ENCODE peak calls at places on chromosomes 16 and 17, in six cellular contexts. Z is small intestine, O is left lung, L is heart right ventricle, K is PC-3, G is Caco-2. A is an unnamed sample.

GRCh38 chr17:73901661-73902415 is 257.6 kb upstream of the SDK2 start:
- DNase-seq in O (peak; percentile 90), Z (peak; percentile 62), K (no peak), G (no peak), L (peak; percentile 41), A (no peak)

GRCh38 chr16:9119795-9120194 is 28.4 kb downstream of the HAPSTR1 start:
- DNase-seq in Z (no peak), K (no peak), L (no peak), G (no peak), O (no peak), A (peak; percentile 71)

GRCh38 chr17:79104898-79105600 is 30.4 kb downstream of the ENGASE start:
- DNase-seq in L (no peak), O (no peak), G (no peak), Z (no peak), K (no peak), A (no peak)

GRCh38 chr17:42748906-42749798 is 4.3 kb upstream of the EZH1 start:
- DNase-seq in L (no peak), K (no peak), O (no peak), G (no peak), Z (no peak), A (no peak)

GRCh38 chr17:71494045-71494444 is 626.8 kb upstream of the SOX9 start:
- DNase-seq in K (no peak), Z (no peak), G (no peak), L (no peak), O (no peak), A (no peak)

GRCh38 chr16:77288222-77288621 is 89.0 kb downstream of the SYCE1L start:
- DNase-seq in L (no peak), K (peak; percentile 67), G (no peak), O (no peak), Z (no peak), A (peak; percentile 15)

GRCh38 chr16:30748634-30749445 is 615 bp downstream of the PHKG2 start:
- DNase-seq in K (peak; percentile 33), L (peak; percentile 51), Z (peak; percentile 33), G (no peak), O (peak; percentile 88), A (peak; percentile 60)

GRCh38 chr16:79217375-79218011 is 383.0 kb downstream of the MAF start:
- DNase-seq in L (no peak), K (no peak), O (no peak), G (no peak), Z (peak; percentile 21), A (no peak)

GRCh38 chr16:51556694-51557327 is 405.7 kb upstream of the SALL1 start:
- DNase-seq in G (no peak), K (no peak), L (no peak), O (no peak), Z (no peak), A (peak; percentile 85)

GRCh38 chr16:15950167-15950854 is 895 bp downstream of the ABCC1 start:
- DNase-seq in Z (peak; percentile 42), O (no peak), K (peak; percentile 31), L (no peak), G (no peak), A (peak; percentile 41)

GRCh38 chr17:4808378-4808767 is 1.4 kb downstream of the PLD2 start:
- DNase-seq in K (no peak), O (no peak), G (no peak), Z (no peak), L (peak; percentile 73), A (peak; percentile 29)

GRCh38 chr17:41071606-41072375 is 6.1 kb upstream of the KRTAP2-4 start:
- DNase-seq in O (no peak), K (no peak), Z (no peak), L (no peak), G (no peak), A (no peak)

GRCh38 chr16:7646831-7647230 is 314.2 kb downstream of the RBFOX1 start:
- DNase-seq in O (no peak), L (no peak), Z (no peak), K (no peak), G (no peak), A (no peak)

DNA sequence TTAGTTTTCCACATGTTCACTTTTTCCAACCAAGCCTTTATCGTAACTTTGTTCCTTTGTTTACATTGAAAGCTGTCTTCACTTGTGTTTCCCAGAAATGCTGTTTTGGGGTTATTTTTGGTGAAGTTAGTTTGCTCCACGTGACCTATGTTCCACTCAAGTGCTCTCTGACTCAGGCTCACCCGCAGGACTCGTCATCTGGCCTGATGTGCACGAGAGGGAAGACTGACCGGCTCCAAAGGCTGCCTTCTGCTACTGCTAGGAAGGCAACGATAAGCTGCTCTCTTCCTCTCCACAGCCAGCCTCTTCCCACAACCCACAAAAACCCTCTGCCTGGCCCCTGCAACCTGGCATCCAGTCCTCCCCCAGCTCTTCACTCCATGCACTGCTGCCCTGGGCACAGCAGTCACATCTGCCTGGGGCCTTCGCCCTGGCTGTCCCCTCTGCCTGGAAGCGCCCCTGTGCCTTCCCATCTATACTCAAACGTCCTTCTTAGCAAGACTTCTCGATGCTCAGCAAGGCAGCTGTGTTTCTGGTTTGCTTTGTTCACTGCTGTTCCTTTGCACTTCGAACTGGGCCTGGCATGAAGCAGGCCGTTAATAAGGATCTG is 28.0 kb downstream of the ZCCHC14 start:
- DNase-seq in G (no peak), O (peak; percentile 83), L (peak; percentile 60), K (peak; percentile 61), Z (peak; percentile 66), A (peak; percentile 83)
- H3K4me3 ChIP-seq in G (no peak overlapping the region), O (peak overlapping the region; percentile 3), L (peak overlapping the region; percentile 16), K (peak overlapping the region; percentile 51), Z (no peak overlapping the region), A (no peak overlapping the region)

DNA sequence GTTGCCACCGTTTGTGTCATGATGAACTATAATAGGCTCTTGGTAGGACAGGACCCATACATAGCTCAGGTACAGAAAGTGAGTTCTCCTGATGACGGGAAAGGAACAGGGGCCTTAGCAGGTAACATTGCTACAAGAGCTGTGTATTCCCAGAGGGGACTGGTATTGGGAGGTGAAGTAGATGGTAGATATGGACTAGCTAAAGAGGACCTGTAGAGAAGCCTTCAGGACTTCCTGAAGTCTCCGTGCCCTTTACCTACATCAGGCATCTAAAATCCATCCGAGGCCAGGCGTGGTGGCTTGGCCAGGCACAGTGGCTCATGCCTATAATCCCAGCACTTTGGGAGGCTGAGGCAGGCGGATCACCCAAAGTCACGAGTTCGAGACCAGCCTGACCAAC is 12.7 kb upstream of the SMARCD2 start:
- DNase-seq in O (no peak), G (no peak), Z (no peak), K (no peak), L (no peak), A (no peak)
- H3K9me3 ChIP-seq in O (no peaks in the 10 kb centered on the region), G (no peaks in the 10 kb centered on the region), Z (no peaks in the 10 kb centered on the region), K (no peaks in the 10 kb centered on the region), L (no peaks in the 10 kb centered on the region), A (no peaks in the 10 kb centered on the region)

GRCh38 chr17:45709889-45710288 is 74.2 kb upstream of the CRHR1 start:
- DNase-seq in G (no peak), K (no peak), Z (no peak), O (no peak), L (no peak), A (no peak)
- H3K27me3 ChIP-seq in G (no peaks in the 10 kb centered on the region), K (no peaks in the 10 kb centered on the region), Z (peaks cover 4% of the 10 kb centered on the region), O (no peaks in the 10 kb centered on the region), L (peaks cover 51% of the 10 kb centered on the region), A (peaks cover 25% of the 10 kb centered on the region)

GRCh38 chr16:2518823-2519710 is 1.1 kb upstream of the AMDHD2 start:
- DNase-seq in G (no peak), K (no peak), Z (no peak), O (peak; percentile 80), L (no peak), A (no peak)
- H3K4me3 ChIP-seq in G (no peak overlapping the region), K (no peak overlapping the region), Z (no peak overlapping the region), O (peak overlapping the region; percentile 68), L (peak overlapping the region; percentile 62), A (no peak overlapping the region)

GRCh38 chr17:21689604-21690003 is 2.7 kb upstream of the KCNJ18 start:
- DNase-seq in Z (no peak), G (no peak), K (peak; percentile 94), L (no peak), O (peak; percentile 75), A (peak; percentile 96)
- H3K9me3 ChIP-seq in Z (no peaks in the 10 kb centered on the region), G (no peaks in the 10 kb centered on the region), K (no peaks in the 10 kb centered on the region), L (no peaks in the 10 kb centered on the region), O (no peaks in the 10 kb centered on the region), A (no peaks in the 10 kb centered on the region)

DNA sequence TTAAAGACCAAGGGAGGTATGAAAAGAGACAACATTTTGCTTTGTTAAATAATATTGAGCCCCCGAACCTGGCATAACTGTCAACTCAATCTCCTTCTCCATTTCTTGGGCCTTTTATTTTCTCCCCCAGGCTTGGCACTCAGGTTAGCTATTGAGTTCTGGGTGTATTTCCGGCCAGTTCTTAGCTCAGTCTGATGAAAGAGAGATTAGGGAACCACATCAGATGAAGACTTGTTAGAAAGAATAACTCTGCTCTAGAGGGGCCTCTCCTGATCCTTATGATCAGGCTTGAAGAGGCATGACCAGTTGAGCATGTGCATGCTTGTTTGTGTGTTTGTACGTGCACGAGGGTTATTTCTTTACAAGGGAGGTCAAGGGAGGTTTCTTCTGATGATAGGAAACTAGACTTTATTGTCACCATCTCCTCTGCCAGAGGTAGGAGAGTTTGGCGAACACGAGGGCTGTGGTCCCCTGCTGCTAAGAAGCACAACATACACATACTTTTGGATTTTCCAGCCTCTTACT is 29.2 kb upstream of the HS3ST2 start:
- DNase-seq in O (no peak), Z (no peak), K (no peak), G (no peak), L (no peak), A (no peak)
- H3K27me3 ChIP-seq in O (no peaks in the 10 kb centered on the region), Z (no peaks in the 10 kb centered on the region), K (peaks cover 16% of the 10 kb centered on the region), G (no peaks in the 10 kb centered on the region), L (peaks cover 6% of the 10 kb centered on the region), A (peaks cover 2% of the 10 kb centered on the region)

GRCh38 chr16:53053967-53054669 is 673 bp upstream of the CHD9 start:
- DNase-seq in L (peak; percentile 53), K (peak; percentile 5), G (peak; percentile 39), Z (peak; percentile 43), O (no peak), A (peak; percentile 68)

GRCh38 chr16:53055603-53056527 is 1.1 kb downstream of the CHD9 start:
- DNase-seq in L (no peak), G (peak; percentile 81), O (no peak), Z (peak; percentile 81), K (peak; percentile 28), A (peak; percentile 51)

GRCh38 chr16:53056528-53056881 is 1.7 kb downstream of the CHD9 start:
- DNase-seq in G (no peak), K (peak; percentile 52), L (no peak), Z (no peak), O (no peak), A (peak; percentile 59)

GRCh38 chr16:53052519-53053501 is at the start of gene CHD9NB:
- DNase-seq in K (peak; percentile 71), O (no peak), Z (peak; percentile 98), L (no peak), G (peak; percentile 74), A (peak; percentile 93)

DNA sequence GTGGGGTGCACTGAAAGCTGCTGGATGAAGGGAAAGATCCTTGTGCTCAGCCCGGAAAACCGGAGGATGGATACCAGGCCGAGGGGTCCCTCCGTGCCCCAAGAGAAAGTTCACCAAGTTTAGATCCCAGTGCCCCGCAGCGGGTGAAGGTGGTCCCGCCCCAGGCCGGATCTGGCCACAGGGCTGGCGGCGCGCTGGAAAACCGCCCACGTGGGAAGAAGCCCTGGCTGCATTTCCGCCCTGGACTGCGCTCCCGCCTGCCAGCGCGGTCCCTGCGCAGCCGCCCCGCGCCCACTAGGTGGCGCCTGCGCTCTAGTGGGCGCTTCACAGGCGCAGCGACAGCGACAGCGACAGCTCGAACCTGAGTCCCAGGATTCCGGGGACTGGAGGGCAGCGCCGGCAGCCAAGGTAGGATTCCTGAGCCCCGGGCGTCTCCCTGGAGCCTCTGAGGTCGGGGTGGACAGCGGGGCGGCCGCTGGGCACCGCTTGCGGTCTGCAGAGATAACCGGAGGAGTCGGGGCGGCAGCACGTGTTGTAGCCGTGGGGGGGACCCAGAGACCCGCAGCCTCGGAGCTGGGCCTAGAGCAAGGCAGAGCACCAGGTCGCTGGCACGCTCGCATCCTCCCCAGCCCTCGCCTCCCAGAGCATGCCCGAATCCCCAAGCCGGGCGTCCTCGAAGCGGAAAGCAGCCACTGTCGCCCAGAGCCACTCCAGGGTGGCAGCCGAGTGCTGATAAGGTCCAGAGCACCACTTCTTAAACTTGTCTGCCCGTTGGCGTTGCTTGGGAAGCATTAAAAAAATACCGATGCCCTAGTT is at the start of gene CHD9:
- DNase-seq in Z (peak; percentile 89), K (peak; percentile 88), L (peak; percentile 88), G (peak; percentile 90), O (peak; percentile 96), A (peak; percentile 94)
- H3K4me3 ChIP-seq in Z (peak within 1 kb of the TSS; percentile 62), K (peak within 1 kb of the TSS; percentile 88), L (peak within 1 kb of the TSS; percentile 81), G (peak within 1 kb of the TSS; percentile 77), O (peak within 1 kb of the TSS; percentile 69), A (peak within 1 kb of the TSS; percentile 88)